ENCODE peak calls at places on chromosomes 2 and 18, in six cellular contexts. H is heart right ventricle, T is fibroblast of lung, R is thoracic aorta, O is mucosa of descending colon, Z is left ventricle myocardium inferior. N is an unnamed sample.
A peak's percentile ranks its signal among the peaks of the same experiment; 100 is the strongest.

GRCh38 chr2:142815375-142815774 is 62.1 kb upstream of the KYNU start:
- DNase-seq in H (no peak), T (no peak), R (no peak), O (no peak), Z (no peak), N (no peak)

GRCh38 chr2:224412064-224412921 is 10.4 kb upstream of the FAM124B start:
- DNase-seq in H (no peak), T (peak; percentile 48), R (no peak), O (no peak), Z (no peak), N (no peak)

GRCh38 chr18:22694954-22695353 is 238.2 kb upstream of the RBBP8 start:
- DNase-seq in H (peak; percentile 30), T (peak; percentile 94), R (peak; percentile 8), O (no peak), Z (peak; percentile 26), N (no peak)

GRCh38 chr18:13823707-13824395 is at the start of gene MC5R:
- DNase-seq in H (peak; percentile 70), T (peak; percentile 21), R (no peak), O (peak; percentile 80), Z (peak; percentile 61), N (peak; percentile 65)

GRCh38 chr2:75503048-75503607 is 57.6 kb downstream of the EVA1A start:
- DNase-seq in H (no peak), T (peak; percentile 21), R (no peak), O (no peak), Z (no peak), N (no peak)

GRCh38 chr2:98882368-98882767 is 53.7 kb downstream of the CRACDL start:
- DNase-seq in H (no peak), T (no peak), R (no peak), O (no peak), Z (no peak), N (no peak)

GRCh38 chr2:124281556-124281955 is 256.5 kb downstream of the CNTNAP5 start:
- DNase-seq in H (no peak), T (no peak), R (no peak), O (no peak), Z (no peak), N (no peak)

GRCh38 chr2:167333245-167333644 is 445.0 kb downstream of the XIRP2 start:
- DNase-seq in H (no peak), T (no peak), R (no peak), O (no peak), Z (no peak), N (no peak)

GRCh38 chr2:128271891-128272585 is 46.6 kb downstream of the HS6ST1 start:
- DNase-seq in H (peak; percentile 11), T (no peak), R (no peak), O (no peak), Z (no peak), N (no peak)

GRCh38 chr2:11456251-11456650 is 9.7 kb downstream of the E2F6 start:
- DNase-seq in H (no peak), T (no peak), R (no peak), O (no peak), Z (no peak), N (no peak)

DNA sequence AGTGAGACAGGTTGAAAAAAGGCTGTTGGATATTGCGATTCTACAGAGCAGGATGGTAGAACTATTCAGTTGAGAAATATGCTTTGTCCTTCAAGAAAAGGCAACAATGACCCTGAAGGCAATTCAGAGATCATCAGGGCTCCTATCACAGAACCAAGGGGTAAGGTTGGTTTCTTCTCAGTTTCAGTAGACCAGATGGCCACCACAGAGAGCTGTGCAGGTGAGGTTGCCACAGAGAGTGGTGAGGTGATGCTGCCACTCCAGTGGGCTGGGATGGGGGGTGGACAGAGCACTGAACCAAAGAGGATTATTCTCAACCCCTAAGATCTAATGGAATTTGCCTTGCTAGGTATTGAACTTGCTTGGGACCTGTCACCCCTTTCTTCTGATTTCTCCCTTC is 64.6 kb upstream of the ZBTB7C start:
- DNase-seq in H (no peak), T (no peak), R (no peak), O (no peak), Z (no peak), N (no peak)
- H3K9me3 ChIP-seq in H (peaks cover 7% of the 10 kb centered on the region), T (no peaks in the 10 kb centered on the region), R (no peaks in the 10 kb centered on the region), O (peaks cover 4% of the 10 kb centered on the region), Z (peaks cover 6% of the 10 kb centered on the region), N (no peaks in the 10 kb centered on the region)

GRCh38 chr2:34663314-34663713 is 1064.2 kb upstream of the FAM98A start:
- DNase-seq in H (no peak), T (no peak), R (no peak), O (no peak), Z (no peak), N (no peak)

GRCh38 chr2:34664266-34664665 is 1065.2 kb upstream of the FAM98A start:
- DNase-seq in H (no peak), T (no peak), R (no peak), O (no peak), Z (no peak), N (no peak)
- H3K9me3 ChIP-seq in H (no peaks in the 10 kb centered on the region), T (no peaks in the 10 kb centered on the region), R (no peaks in the 10 kb centered on the region), O (no peaks in the 10 kb centered on the region), Z (no peaks in the 10 kb centered on the region), N (no peaks in the 10 kb centered on the region)

DNA sequence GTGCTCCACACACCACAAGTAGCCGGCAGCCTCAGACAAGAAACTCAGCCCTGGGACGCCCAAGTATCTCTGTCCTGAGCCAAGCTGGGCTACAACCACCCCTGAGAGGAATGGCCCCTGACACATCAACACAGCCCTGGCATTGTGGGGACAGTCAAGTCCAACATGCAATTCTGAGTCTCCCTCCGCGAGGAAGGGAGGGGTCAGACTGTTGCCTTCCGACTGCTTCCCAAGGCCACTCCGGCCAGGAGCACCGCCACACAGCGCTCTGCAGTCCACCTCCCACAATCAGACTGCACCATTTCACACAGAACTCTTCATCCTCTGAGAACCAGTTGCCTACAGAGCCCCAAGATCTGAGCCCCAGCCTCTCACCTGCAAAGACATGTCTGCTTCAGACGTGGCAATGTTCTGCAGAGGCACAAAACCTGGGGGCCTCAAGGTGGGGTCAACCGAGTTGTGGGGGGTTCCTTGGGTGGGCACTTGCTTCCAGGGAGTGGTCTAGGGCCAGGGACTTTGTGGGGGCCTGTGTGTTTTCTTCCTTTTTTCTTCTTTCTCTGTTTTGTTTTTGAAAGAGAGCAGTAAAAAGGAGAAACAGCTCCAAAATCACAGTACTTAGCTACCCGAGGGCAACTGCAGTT is 76.7 kb upstream of the SALL3 start:
- DNase-seq in H (no peak), T (no peak), R (no peak), O (no peak), Z (no peak), N (no peak)
- H3K9me3 ChIP-seq in H (peaks cover 5% of the 10 kb centered on the region), T (no peaks in the 10 kb centered on the region), R (no peaks in the 10 kb centered on the region), O (no peaks in the 10 kb centered on the region), Z (peaks cover 7% of the 10 kb centered on the region), N (no peaks in the 10 kb centered on the region)

DNA sequence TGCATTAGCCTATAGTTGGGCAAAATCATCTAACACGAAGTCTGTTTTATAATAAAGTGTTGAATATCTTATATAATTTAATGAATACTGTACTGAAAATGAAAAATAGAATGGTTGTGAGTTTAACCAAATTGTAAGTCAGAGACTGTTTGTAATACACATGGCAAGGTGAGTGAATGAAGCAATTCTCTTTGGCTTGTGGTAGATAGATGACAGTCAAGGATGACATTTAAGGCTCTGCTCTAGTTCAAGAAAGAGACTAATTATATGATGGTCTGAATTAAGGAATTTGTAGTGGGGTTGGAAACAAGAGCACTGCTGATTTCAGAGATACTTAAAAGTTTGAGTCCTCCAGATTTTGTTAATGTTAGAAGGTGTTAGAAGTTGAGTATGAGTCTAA is 207.7 kb downstream of the MCFD2 start:
- DNase-seq in H (no peak), T (no peak), R (no peak), O (no peak), Z (no peak), N (no peak)
- H3K9me3 ChIP-seq in H (peaks cover 13% of the 10 kb centered on the region), T (no peaks in the 10 kb centered on the region), R (no peaks in the 10 kb centered on the region), O (peaks cover 10% of the 10 kb centered on the region), Z (peaks cover 13% of the 10 kb centered on the region), N (no peaks in the 10 kb centered on the region)